ENCODE peak calls at places on chromosomes 6 and 20, in nine cellular contexts. Z is stomach, B is transverse colon, J is DND-41, K is ovary, L is SJSA1, M is lung, V is A549, D is fibroblast of lung. Q is an unnamed sample. For H3K4me1, the result is how much of the 10 kb centered on the place peaks cover.

GRCh38 chr6:69063401-69063800 is 428.3 kb downstream of the ADGRB3 start:
- DNase-seq in Z (no peak), B (no peak), J (no peak), K (no peak), L (no peak), M (no peak), V (no peak), D (no peak), Q (no peak)

GRCh38 chr6:136994782-136995181 is 50.0 kb downstream of the IL20RA start:
- DNase-seq in Z (no peak), B (no peak), J (no peak), K (no peak), L (no peak), M (no peak), V (peak), D (no peak), Q (no peak)

GRCh38 chr6:53682654-53683053 is 17.1 kb upstream of the KLHL31 start:
- DNase-seq in Z (no peak), B (no peak), J (no peak), K (no peak), L (no peak), M (no peak), V (no peak), D (no peak), Q (no peak)

GRCh38 chr6:11262231-11262630 is 29.8 kb upstream of the NEDD9 start:
- DNase-seq in Z (no peak), B (no peak), J (no peak), K (no peak), L (no peak), M (no peak), V (no peak), D (no peak), Q (no peak)

GRCh38 chr6:156107514-156108150 is 652.0 kb upstream of the NOX3 start:
- DNase-seq in Z (no peak), B (no peak), J (no peak), K (no peak), L (no peak), M (no peak), V (no peak), D (peak), Q (no peak)

GRCh38 chr6:37783025-37783825 is 36.3 kb upstream of the ZFAND3 start:
- DNase-seq in Z (no peak), B (no peak), J (no peak), K (peak), L (no peak), M (no peak), V (no peak), D (peak), Q (peak)

GRCh38 chr6:110068592-110068967 is 90.5 kb downstream of the GPR6 start:
- DNase-seq in Z (no peak), B (no peak), J (no peak), K (no peak), L (no peak), M (no peak), V (no peak), D (no peak), Q (no peak)

GRCh38 chr6:129501401-129502051 is 208.5 kb downstream of the ARHGAP18 start:
- DNase-seq in Z (peak), B (peak), J (peak), K (peak), L (peak), M (peak), V (peak), D (peak), Q (no peak)

GRCh38 chr6:82263916-82264315 is 16.4 kb upstream of the IBTK start:
- DNase-seq in Z (no peak), B (no peak), J (no peak), K (no peak), L (no peak), M (no peak), V (no peak), D (no peak), Q (no peak)

GRCh38 chr6:146189131-146189530 is 160.3 kb downstream of the GRM1 start:
- DNase-seq in Z (no peak), B (no peak), J (no peak), K (no peak), L (no peak), M (no peak), V (no peak), D (no peak), Q (no peak)

GRCh38 chr20:23032056-23032455 is 3.1 kb upstream of the SSTR4 start:
- DNase-seq in Z (no peak), B (no peak), J (no peak), K (no peak), L (no peak), M (no peak), V (no peak), D (no peak), Q (no peak)

GRCh38 chr6:34630040-34630439 is 66.5 kb downstream of the ILRUN start:
- DNase-seq in Z (no peak), B (no peak), J (no peak), K (no peak), L (peak), M (no peak), V (peak), D (peak), Q (no peak)

GRCh38 chr6:105810105-105810921 is 275.8 kb upstream of the PRDM1 start:
- DNase-seq in Z (no peak), B (peak), J (peak), K (no peak), L (peak), M (peak), V (peak), D (peak), Q (no peak)

GRCh38 chr20:15643713-15644112 is 929.5 kb downstream of the KIF16B start:
- DNase-seq in Z (no peak), B (no peak), J (no peak), K (no peak), L (no peak), M (no peak), V (peak), D (peak), Q (no peak)

GRCh38 chr6:106966229-106966628 is 8.3 kb downstream of the CD24 start:
- DNase-seq in Z (no peak), B (no peak), J (no peak), K (no peak), L (no peak), M (no peak), V (peak), D (no peak), Q (no peak)

GRCh38 chr20:54475334-54476287 is at the start of gene DOK5:
- DNase-seq in Z (no peak), B (peak), J (no peak), K (peak), L (no peak), M (no peak), V (no peak), D (peak), Q (peak)

GRCh38 chr6:1395496-1395895 is 6.1 kb downstream of the FOXF2 start:
- DNase-seq in Z (no peak), B (no peak), J (no peak), K (no peak), L (peak), M (no peak), V (no peak), D (peak), Q (no peak)
- H3K4me3 ChIP-seq in Z (no peak), B (no peak), J (no peak), K (no peak), L (peak), M (no peak), V (no peak), D (peak), Q (no peak)

GRCh38 chr20:32626859-32627636 is 41.9 kb upstream of the NOL4L start:
- DNase-seq in Z (peak), B (peak), J (peak), K (no peak), L (peak), M (no peak), V (no peak), D (no peak), Q (peak)

GRCh38 chr20:32629813-32630212 is 43.9 kb downstream of the C20orf203 start:
- DNase-seq in Z (no peak), B (no peak), J (no peak), K (no peak), L (no peak), M (no peak), V (no peak), D (no peak), Q (no peak)

GRCh38 chr20:32631916-32632460 is 41.8 kb downstream of the C20orf203 start:
- DNase-seq in Z (no peak), B (no peak), J (no peak), K (no peak), L (no peak), M (no peak), V (no peak), D (no peak), Q (no peak)

GRCh38 chr20:32626407-32626806 is 41.3 kb upstream of the NOL4L start:
- DNase-seq in Z (no peak), B (no peak), J (no peak), K (no peak), L (no peak), M (no peak), V (no peak), D (no peak), Q (no peak)

GRCh38 chr20:32628960-32629530 is 43.9 kb upstream of the NOL4L start:
- DNase-seq in Z (no peak), B (no peak), J (no peak), K (no peak), L (no peak), M (no peak), V (no peak), D (no peak), Q (no peak)
- H3K4me1 ChIP-seq in Z (under half), B (under half), J (under half), K (under half), L (under half), M (under half), V (under half), D (under half), Q (under half)

DNA sequence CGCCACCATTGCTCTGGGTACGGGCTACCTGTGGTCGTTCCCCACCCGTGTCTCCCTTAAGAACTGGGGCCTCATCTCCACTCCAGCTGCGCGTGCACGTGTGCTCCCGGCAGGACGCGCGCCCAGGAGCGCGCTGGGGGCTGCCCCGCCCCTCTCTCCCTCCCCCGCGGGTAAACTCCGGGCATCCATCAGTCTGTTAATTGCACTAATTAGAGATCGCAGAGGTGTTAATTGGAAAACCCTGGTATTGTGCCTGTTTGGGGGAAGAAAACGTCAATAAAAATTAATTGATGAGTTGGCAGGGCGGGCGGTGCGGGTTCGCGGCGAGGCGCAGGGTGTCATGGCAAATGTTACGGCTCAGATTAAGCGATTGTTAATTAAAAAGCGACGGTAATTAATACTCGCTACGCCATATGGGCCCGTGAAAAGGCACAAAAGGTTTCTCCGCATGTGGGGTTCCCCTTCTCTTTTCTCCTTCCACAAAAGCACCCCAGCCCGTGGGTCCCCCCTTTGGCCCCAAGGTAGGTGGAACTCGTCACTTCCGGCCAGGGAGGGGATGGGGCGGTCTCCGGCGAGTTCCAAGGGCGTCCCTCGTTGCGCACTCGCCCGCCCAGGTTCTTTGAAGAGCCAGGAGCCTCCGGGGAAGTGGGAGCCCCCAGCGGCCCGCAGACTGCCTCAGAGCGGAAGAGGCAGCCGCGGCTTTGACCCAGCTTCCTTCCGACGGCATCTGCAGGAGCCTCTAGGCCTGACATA is 14.4 kb downstream of the FOXP4 start:
- DNase-seq in Z (peak), B (peak), J (peak), K (peak), L (no peak), M (peak), V (no peak), D (no peak), Q (peak)
- H3K4me3 ChIP-seq in Z (peak), B (peak), J (peak), K (peak), L (no peak), M (peak), V (no peak), D (no peak), Q (peak)

GRCh38 chr20:1438361-1438760 is 28.3 kb downstream of the NSFL1C start:
- DNase-seq in Z (no peak), B (no peak), J (no peak), K (no peak), L (no peak), M (no peak), V (no peak), D (no peak), Q (no peak)
- H3K4me1 ChIP-seq in Z (under half), B (under half), J (under half), K (under half), L (under half), M (under half), V (under half), D (under half), Q (under half)

GRCh38 chr6:151753581-151753980 is 53.9 kb upstream of the ESR1 start:
- DNase-seq in Z (no peak), B (no peak), J (no peak), K (no peak), L (no peak), M (no peak), V (no peak), D (no peak), Q (no peak)

GRCh38 chr6:151763303-151763702 is 44.2 kb upstream of the ESR1 start:
- DNase-seq in Z (no peak), B (no peak), J (no peak), K (no peak), L (peak), M (no peak), V (no peak), D (peak), Q (no peak)

GRCh38 chr6:151762817-151763216 is 44.7 kb upstream of the ESR1 start:
- DNase-seq in Z (no peak), B (no peak), J (no peak), K (no peak), L (no peak), M (no peak), V (no peak), D (no peak), Q (no peak)

GRCh38 chr6:151760486-151760885 is 47.0 kb upstream of the ESR1 start:
- DNase-seq in Z (no peak), B (no peak), J (no peak), K (no peak), L (no peak), M (no peak), V (no peak), D (no peak), Q (no peak)

GRCh38 chr6:151757506-151757955 is 50.0 kb upstream of the ESR1 start:
- DNase-seq in Z (no peak), B (peak), J (no peak), K (no peak), L (no peak), M (no peak), V (no peak), D (no peak), Q (no peak)
- H3K4me3 ChIP-seq in Z (no peak), B (no peak), J (no peak), K (no peak), L (no peak), M (no peak), V (no peak), D (no peak), Q (no peak)

DNA sequence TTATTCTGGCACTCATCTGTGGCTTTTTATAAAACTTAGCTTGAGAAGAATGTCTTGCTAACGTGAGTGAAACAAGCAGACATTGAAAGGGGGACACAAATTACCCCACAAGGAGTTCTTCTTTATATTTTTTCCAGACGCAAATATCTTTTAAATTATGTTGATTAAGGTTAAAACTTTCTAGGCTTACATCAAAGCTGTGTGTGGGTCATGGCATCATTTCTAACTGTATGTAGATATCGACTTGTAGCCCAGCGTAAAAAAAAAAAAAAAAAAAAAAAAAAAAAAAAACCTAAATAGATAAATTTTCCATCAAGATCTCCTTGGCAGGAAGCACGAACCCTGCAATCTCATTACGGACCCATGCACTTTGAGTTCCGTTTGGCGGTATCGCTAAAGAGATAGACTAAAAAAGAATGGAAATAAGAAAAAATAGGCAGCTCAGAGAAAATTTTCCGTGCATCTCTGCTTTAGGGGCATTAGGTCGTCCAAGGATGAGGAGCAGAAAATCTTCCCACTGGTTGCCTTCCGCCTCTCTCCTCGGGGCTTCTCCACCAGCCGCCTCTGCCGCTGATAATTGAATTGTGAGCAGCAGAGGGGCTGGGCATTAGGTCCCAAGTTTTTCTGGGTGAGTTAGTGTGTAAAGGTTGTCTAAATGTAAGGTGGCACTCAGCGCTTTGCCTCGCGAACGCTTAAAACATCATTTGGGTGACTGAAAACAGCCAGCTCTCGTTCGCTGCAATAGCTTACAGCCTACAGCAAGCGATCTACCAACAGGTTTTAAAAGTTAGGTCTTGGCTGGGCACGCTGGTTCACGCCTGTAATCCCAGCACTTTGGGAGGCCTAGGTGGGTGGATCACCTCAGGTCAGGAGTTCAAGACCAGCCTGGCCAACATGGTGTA is 194.0 kb downstream of the TRIM27 start:
- DNase-seq in Z (no peak), B (no peak), J (no peak), K (no peak), L (no peak), M (no peak), V (peak), D (no peak), Q (no peak)
- H3K4me1 ChIP-seq in Z (under half), B (under half), J (under half), K (under half), L (under half), M (under half), V (under half), D (under half), Q (under half)